ENCODE peak calls at places on chromosomes 7 and 10, in ten cellular contexts. R, S, V, K, E, U, G, T, X and H are unnamed samples.

GRCh38 chr10:48478980-48479811 is 125.7 kb downstream of the ARHGAP22 start:
- DNase-seq in S (no peak), U (no peak), T (no peak), R (no peak), E (peak), G (peak), V (no peak), K (peak), X (peak), H (no peak)

GRCh38 chr10:103661198-103661950 is 167.9 kb downstream of the NEURL1 start:
- DNase-seq in R (peak), T (peak), K (peak), U (peak), E (peak), X (peak), V (no peak), S (peak), G (peak), H (peak)

GRCh38 chr10:113175756-113176651 is 226.0 kb downstream of the TCF7L2 start:
- DNase-seq in R (no peak), T (no peak), U (no peak), V (no peak), G (no peak), X (no peak), S (no peak), E (no peak), K (no peak), H (no peak)

GRCh38 chr7:137696376-137696775 is 150.4 kb downstream of the DGKI start:
- DNase-seq in G (no peak), T (no peak), R (no peak), V (no peak), K (no peak), E (no peak), U (no peak), S (no peak), X (peak), H (no peak)

GRCh38 chr7:94315011-94315410 is 79.7 kb upstream of the COL1A2 start:
- DNase-seq in U (no peak), K (no peak), E (no peak), R (no peak), G (no peak), V (no peak), S (no peak), X (no peak), T (no peak), H (no peak)

GRCh38 chr7:118202056-118202455 is 18.1 kb downstream of the LSM8 start:
- DNase-seq in T (no peak), G (no peak), R (no peak), S (no peak), V (no peak), U (no peak), X (no peak), K (no peak), E (no peak), H (no peak)

GRCh38 chr7:13987395-13987794 is 2.1 kb downstream of the ETV1 start:
- DNase-seq in E (no peak), G (no peak), X (no peak), T (no peak), V (peak), S (no peak), K (no peak), U (no peak), R (peak), H (no peak)

GRCh38 chr10:49609283-49610014 is 661 bp upstream of the SLC18A3 start:
- DNase-seq in E (no peak), G (peak), X (no peak), U (no peak), V (no peak), K (no peak), R (no peak), T (peak), S (no peak), H (no peak)

GRCh38 chr10:73060173-73060572 is 36.5 kb downstream of the P4HA1 start:
- DNase-seq in S (no peak), U (no peak), X (no peak), V (no peak), G (no peak), E (no peak), R (no peak), K (no peak), T (no peak), H (no peak)

GRCh38 chr7:48084727-48085432 is 4.2 kb upstream of the UPP1 start:
- DNase-seq in R (peak), U (peak), G (no peak), K (peak), X (peak), S (no peak), E (peak), T (no peak), V (peak), H (peak)

GRCh38 chr10:101682172-101682825 is 12.7 kb downstream of the FBXW4 start:
- DNase-seq in G (no peak), U (no peak), K (no peak), X (peak), V (no peak), T (no peak), E (no peak), S (no peak), R (peak), H (no peak)

GRCh38 chr7:138934401-138934800 is 46.8 kb downstream of the KIAA1549 start:
- DNase-seq in K (no peak), V (no peak), T (no peak), G (no peak), E (no peak), U (no peak), X (no peak), R (no peak), S (no peak), H (no peak)

GRCh38 chr10:97573021-97573420 is 442 bp downstream of the ANKRD2 start:
- DNase-seq in S (no peak), K (no peak), G (no peak), R (no peak), X (no peak), E (no peak), T (no peak), V (no peak), U (no peak), H (no peak)

GRCh38 chr10:23994459-23995046 is 214.4 kb upstream of the KIAA1217 start:
- DNase-seq in G (no peak), S (peak), R (peak), K (peak), U (peak), V (peak), E (no peak), T (peak), X (peak), H (peak)

GRCh38 chr7:67489881-67490280 is 493.2 kb downstream of the TYW1 start:
- DNase-seq in X (no peak), U (no peak), K (no peak), S (no peak), V (no peak), T (no peak), G (no peak), R (no peak), E (no peak), H (no peak)

GRCh38 chr7:67487316-67487715 is 490.7 kb downstream of the TYW1 start:
- DNase-seq in E (no peak), S (no peak), R (no peak), X (no peak), G (no peak), V (no peak), K (no peak), T (no peak), U (no peak), H (no peak)

DNA sequence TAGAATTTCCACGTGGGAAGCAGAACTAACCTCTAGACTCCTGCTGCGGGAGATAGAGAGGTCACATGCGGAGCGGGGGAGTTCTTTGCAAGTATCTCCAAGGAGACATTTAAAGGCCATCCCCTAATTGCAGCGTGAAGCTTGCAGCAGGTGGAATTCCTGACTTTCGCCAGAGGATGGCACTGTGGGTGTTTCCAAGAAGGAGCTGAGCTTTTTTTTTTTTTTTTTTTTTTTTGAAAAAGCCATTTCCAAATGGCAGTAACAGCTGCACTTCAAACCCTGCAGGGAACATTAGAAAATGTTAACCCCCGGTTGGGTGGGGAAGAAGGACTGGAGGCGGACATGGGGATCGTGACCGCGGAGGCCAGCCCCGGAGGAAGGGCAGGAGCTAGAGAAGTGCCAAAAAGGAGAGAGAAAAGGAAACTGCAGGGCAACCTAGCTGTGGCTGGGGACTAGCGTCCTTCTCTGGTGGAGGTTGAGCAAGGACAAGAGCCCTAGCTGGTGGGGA is 487.7 kb downstream of the TYW1 start:
- DNase-seq in G (no peak), R (peak), K (peak), E (no peak), T (no peak), U (peak), X (peak), V (peak), S (peak), H (peak)
- H3K4me3 ChIP-seq in G (no peak), R (no peak), K (peak), E (no peak), T (peak), U (no peak), X (no peak), V (no peak), S (no peak), H (no peak)

DNA sequence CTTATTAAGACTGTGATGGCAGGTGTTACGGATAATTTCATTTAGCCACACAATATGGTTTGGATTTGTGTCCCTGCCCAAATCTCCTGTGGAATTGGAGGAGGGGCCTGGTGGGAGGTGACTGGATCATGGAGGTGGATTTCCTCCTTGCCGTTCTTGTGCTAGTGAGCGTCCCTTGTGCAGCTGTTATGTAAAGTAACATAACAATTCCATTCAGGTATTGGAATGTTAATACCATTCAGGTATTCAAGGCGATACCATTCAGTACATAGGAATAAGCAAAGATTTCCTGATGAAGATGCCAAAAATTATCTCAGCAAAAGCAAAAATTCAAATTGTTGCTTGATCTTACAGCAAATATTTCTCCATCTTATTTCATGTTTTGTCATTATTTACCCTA is 32.5 kb upstream of the PLXDC2 start:
- DNase-seq in U (no peak), T (no peak), K (no peak), X (no peak), S (no peak), G (no peak), E (no peak), V (no peak), R (no peak), H (no peak)
- H3K4me3 ChIP-seq in U (no peak), T (no peak), K (no peak), X (no peak), S (no peak), G (no peak), E (no peak), V (no peak), R (no peak), H (no peak)

GRCh38 chr10:123133511-123133910 is 2.3 kb upstream of the HMX3 start:
- DNase-seq in S (no peak), E (no peak), K (no peak), G (no peak), T (no peak), V (no peak), X (no peak), R (no peak), U (no peak), H (no peak)
- H3K4me3 ChIP-seq in S (no peak), E (peak), K (peak), G (no peak), T (peak), V (no peak), X (no peak), R (no peak), U (no peak), H (no peak)

GRCh38 chr10:7479861-7480598 is 69.2 kb upstream of the SFMBT2 start:
- DNase-seq in E (no peak), X (no peak), R (no peak), S (no peak), V (no peak), G (no peak), T (no peak), K (no peak), U (no peak), H (no peak)
- H3K4me3 ChIP-seq in E (no peak), X (no peak), R (no peak), S (no peak), V (no peak), G (no peak), T (no peak), K (no peak), U (no peak), H (no peak)

GRCh38 chr7:5691536-5692090 is 89.8 kb downstream of the RNF216 start:
- DNase-seq in T (no peak), G (no peak), V (peak), K (no peak), E (no peak), R (peak), S (no peak), X (no peak), U (no peak), H (no peak)

GRCh38 chr7:5690931-5691461 is 90.5 kb downstream of the RNF216 start:
- DNase-seq in E (no peak), V (peak), R (peak), G (peak), K (no peak), T (no peak), S (no peak), X (no peak), U (peak), H (peak)

GRCh38 chr7:5692845-5693278 is 88.6 kb downstream of the RNF216 start:
- DNase-seq in R (peak), V (peak), K (no peak), T (no peak), S (no peak), U (no peak), E (no peak), G (no peak), X (no peak), H (no peak)

GRCh38 chr7:5693529-5693928 is 87.9 kb downstream of the RNF216 start:
- DNase-seq in V (peak), E (peak), S (no peak), G (no peak), X (peak), K (no peak), R (peak), U (no peak), T (no peak), H (peak)

GRCh38 chr7:5692112-5692844 is 89.2 kb downstream of the RNF216 start:
- DNase-seq in S (peak), T (peak), G (no peak), V (peak), X (peak), E (no peak), R (peak), U (peak), K (peak), H (peak)
- H3K4me3 ChIP-seq in S (no peak), T (peak), G (no peak), V (peak), X (no peak), E (no peak), R (no peak), U (peak), K (no peak), H (no peak)